ENCODE peak calls at places on chromosomes 1 and 21, in six cellular contexts. W is stimulated activated CD8-positive, alpha-beta memory T cell treated with anti-CD3 and anti-CD28 coated beads, Interleukin-4, amount 100 ng/mL, for 48 hours; F is NCI-H2081; P is fibroblast of pulmonary artery; U is dermis blood vessel endothelial cell; V is activated CD4-positive, alpha-beta T cell treated with anti-CD3 and anti-CD28 coated beads for 48 hours. N is an unnamed sample.

GRCh38 chr1:98467584-98467983 is 193.9 kb upstream of the SNX7 start:
- DNase-seq in W (no peak), F (no peak), P (peak; percentile 8), U (peak; percentile 19), V (no peak), N (no peak)

GRCh38 chr1:218273757-218274505 is 11.2 kb upstream of the RRP15 start:
- DNase-seq in W (no peak), F (peak; percentile 94), P (no peak), U (no peak), V (no peak), N (peak; percentile 29)

GRCh38 chr1:41671116-41671755 is 186.8 kb upstream of the EDN2 start:
- DNase-seq in W (no peak), F (no peak), P (no peak), U (no peak), V (no peak), N (no peak)

GRCh38 chr21:42209801-42210479 is 9.0 kb upstream of the ABCG1 start:
- DNase-seq in W (peak; percentile 9), F (peak; percentile 19), P (peak; percentile 38), U (peak; percentile 67), V (no peak), N (no peak)

GRCh38 chr1:69201716-69202115 is 366.0 kb upstream of the LRRC7 start:
- DNase-seq in W (no peak), F (no peak), P (peak; percentile 13), U (no peak), V (no peak), N (no peak)

GRCh38 chr1:184408580-184408979 is 21.8 kb downstream of the C1orf21 start:
- DNase-seq in W (no peak), F (peak; percentile 43), P (no peak), U (no peak), V (no peak), N (no peak)

GRCh38 chr1:6109688-6110087 is 64.0 kb downstream of the KCNAB2 start:
- DNase-seq in W (no peak), F (no peak), P (no peak), U (no peak), V (no peak), N (no peak)

GRCh38 chr1:223062177-223062576 is 80.9 kb downstream of the TLR5 start:
- DNase-seq in W (no peak), F (no peak), P (peak; percentile 18), U (no peak), V (no peak), N (no peak)

GRCh38 chr1:215417122-215417521 is 150.0 kb upstream of the KCTD3 start:
- DNase-seq in W (no peak), F (no peak), P (no peak), U (no peak), V (no peak), N (no peak)

GRCh38 chr1:218424528-218424927 is 79.4 kb downstream of the TGFB2 start:
- DNase-seq in W (no peak), F (no peak), P (no peak), U (no peak), V (no peak), N (no peak)

GRCh38 chr1:214332950-214333798 is 52.2 kb downstream of the SMYD2 start:
- DNase-seq in W (peak; percentile 72), F (no peak), P (peak; percentile 68), U (peak; percentile 71), V (peak; percentile 70), N (peak; percentile 20)

GRCh38 chr1:111598534-111598933 is 21.1 kb upstream of the RAP1A start:
- DNase-seq in W (peak; percentile 55), F (no peak), P (no peak), U (no peak), V (peak; percentile 48), N (no peak)

GRCh38 chr1:8031176-8031785 is 5.2 kb upstream of the ERRFI1 start:
- DNase-seq in W (no peak), F (no peak), P (peak; percentile 84), U (peak; percentile 71), V (peak; percentile 11), N (peak; percentile 29)

GRCh38 chr1:22611530-22611947 is 24.9 kb upstream of the C1QA start:
- DNase-seq in W (peak; percentile 50), F (no peak), P (peak; percentile 76), U (peak; percentile 69), V (peak; percentile 46), N (no peak)

GRCh38 chr1:58722414-58722813 is 22.6 kb upstream of the MYSM1 start:
- DNase-seq in W (no peak), F (no peak), P (no peak), U (no peak), V (no peak), N (no peak)

GRCh38 chr1:242129103-242129502 is 130.2 kb upstream of the MAP1LC3C start:
- DNase-seq in W (no peak), F (peak; percentile 73), P (no peak), U (no peak), V (no peak), N (peak; percentile 35)

GRCh38 chr1:11157867-11158266 is 31.3 kb upstream of the ANGPTL7 start:
- DNase-seq in W (no peak), F (peak; percentile 16), P (peak; percentile 55), U (no peak), V (peak; percentile 6), N (no peak)

GRCh38 chr1:236039736-236040670 is 24.9 kb downstream of the NID1 start:
- DNase-seq in W (no peak), F (no peak), P (no peak), U (no peak), V (no peak), N (no peak)

GRCh38 chr1:46159516-46159915 is 15.4 kb upstream of the TSPAN1 start:
- DNase-seq in W (no peak), F (no peak), P (no peak), U (no peak), V (no peak), N (no peak)

GRCh38 chr1:23582820-23583219 is 23.5 kb upstream of the ID3 start:
- DNase-seq in W (no peak), F (no peak), P (no peak), U (no peak), V (no peak), N (no peak)

GRCh38 chr1:204343850-204344249 is 15.9 kb downstream of the PLEKHA6 start:
- DNase-seq in W (no peak), F (no peak), P (no peak), U (no peak), V (no peak), N (no peak)

GRCh38 chr1:248807067-248807737 is 18.5 kb downstream of the SH3BP5L start:
- DNase-seq in W (peak; percentile 75), F (peak; percentile 24), P (peak; percentile 60), U (peak; percentile 58), V (peak; percentile 70), N (peak; percentile 28)

GRCh38 chr1:153251988-153252387 is 7.5 kb upstream of the LORICRIN start:
- DNase-seq in W (no peak), F (no peak), P (no peak), U (no peak), V (no peak), N (no peak)

GRCh38 chr1:235708390-235708962 is 58.9 kb upstream of the GNG4 start:
- DNase-seq in W (no peak), F (peak; percentile 70), P (no peak), U (no peak), V (peak; percentile 15), N (no peak)

GRCh38 chr1:56709269-56709880 is 64.3 kb downstream of the PRKAA2 start:
- DNase-seq in W (no peak), F (peak; percentile 68), P (peak; percentile 72), U (peak; percentile 69), V (no peak), N (peak; percentile 62)

N was measured in NCI-H345.